ENCODE peak calls at places on chromosomes 6 and 20, in five cellular contexts. One of them, this sample, is unnamed.
A peak's percentile ranks its signal among the peaks of the same experiment; 100 is the strongest.

GRCh38 chr6:125067552-125067951 is 86.0 kb upstream of the TPD52L1 start:
- DNase-seq in NB4: no peak
- DNase-seq in cardiac muscle cell: no peak
- DNase-seq in MM.1S: no peak
- DNase-seq in CD4-positive, alpha-beta T cell: no peak
- DNase-seq in this sample: no peak

GRCh38 chr20:60803335-60804070 is 448.6 kb upstream of the CDH4 start:
- DNase-seq in NB4: no peak
- DNase-seq in MM.1S: no peak
- DNase-seq in cardiac muscle cell: no peak
- DNase-seq in CD4-positive, alpha-beta T cell: no peak
- DNase-seq in this sample: no peak

GRCh38 chr6:1535295-1535694 is 74.4 kb upstream of the FOXC1 start:
- DNase-seq in CD4-positive, alpha-beta T cell: no peak
- DNase-seq in MM.1S: no peak
- DNase-seq in cardiac muscle cell: no peak
- DNase-seq in NB4: no peak
- DNase-seq in this sample: no peak

GRCh38 chr6:22141271-22141745 is 155.5 kb downstream of the PRL start:
- DNase-seq in CD4-positive, alpha-beta T cell: no peak
- DNase-seq in MM.1S: no peak
- DNase-seq in NB4: no peak
- DNase-seq in cardiac muscle cell: peak; percentile 39
- DNase-seq in this sample: no peak

GRCh38 chr20:7358670-7359069 is 581.6 kb downstream of the HAO1 start:
- DNase-seq in NB4: no peak
- DNase-seq in MM.1S: no peak
- DNase-seq in CD4-positive, alpha-beta T cell: no peak
- DNase-seq in cardiac muscle cell: peak; percentile 40
- DNase-seq in this sample: no peak

GRCh38 chr6:650098-650497 is 6.8 kb downstream of the HUS1B start:
- DNase-seq in MM.1S: no peak
- DNase-seq in NB4: no peak
- DNase-seq in cardiac muscle cell: no peak
- DNase-seq in CD4-positive, alpha-beta T cell: no peak
- DNase-seq in this sample: no peak

GRCh38 chr20:10449270-10449669 is 14.2 kb downstream of the SLX4IP start:
- DNase-seq in cardiac muscle cell: no peak
- DNase-seq in NB4: no peak
- DNase-seq in CD4-positive, alpha-beta T cell: no peak
- DNase-seq in MM.1S: no peak
- DNase-seq in this sample: no peak

GRCh38 chr20:3749689-3750639 is 17.5 kb downstream of the HSPA12B start:
- DNase-seq in MM.1S: no peak
- DNase-seq in NB4: peak; percentile 40
- DNase-seq in cardiac muscle cell: peak; percentile 63
- DNase-seq in CD4-positive, alpha-beta T cell: peak; percentile 14
- DNase-seq in this sample: peak; percentile 68

GRCh38 chr6:27726620-27727023 is 185.6 kb downstream of the OR2B2 start:
- DNase-seq in cardiac muscle cell: no peak
- DNase-seq in CD4-positive, alpha-beta T cell: no peak
- DNase-seq in NB4: no peak
- DNase-seq in MM.1S: no peak
- DNase-seq in this sample: no peak

GRCh38 chr6:16578695-16579094 is 182.6 kb downstream of the ATXN1 start:
- DNase-seq in CD4-positive, alpha-beta T cell: no peak
- DNase-seq in NB4: no peak
- DNase-seq in cardiac muscle cell: no peak
- DNase-seq in MM.1S: no peak
- DNase-seq in this sample: no peak

GRCh38 chr6:32790306-32790705 is 26.5 kb downstream of the HLA-DOB start:
- DNase-seq in cardiac muscle cell: no peak
- DNase-seq in NB4: no peak
- DNase-seq in CD4-positive, alpha-beta T cell: no peak
- DNase-seq in MM.1S: no peak
- DNase-seq in this sample: no peak

GRCh38 chr6:149473080-149474052 is 11.4 kb downstream of the ZC3H12D start:
- DNase-seq in NB4: peak; percentile 73
- DNase-seq in MM.1S: no peak
- DNase-seq in CD4-positive, alpha-beta T cell: no peak
- DNase-seq in cardiac muscle cell: no peak
- DNase-seq in this sample: no peak

GRCh38 chr6:117776441-117776840 is 101.2 kb downstream of the NUS1 start:
- DNase-seq in MM.1S: no peak
- DNase-seq in cardiac muscle cell: peak; percentile 18
- DNase-seq in CD4-positive, alpha-beta T cell: no peak
- DNase-seq in NB4: peak; percentile 14
- DNase-seq in this sample: no peak

GRCh38 chr20:1761116-1761515 is 103.5 kb upstream of the SIRPG start:
- DNase-seq in NB4: no peak
- DNase-seq in CD4-positive, alpha-beta T cell: no peak
- DNase-seq in cardiac muscle cell: no peak
- DNase-seq in MM.1S: no peak
- DNase-seq in this sample: no peak

GRCh38 chr6:140486468-140487361 is 1112.3 kb upstream of the CITED2 start:
- DNase-seq in CD4-positive, alpha-beta T cell: no peak
- DNase-seq in cardiac muscle cell: no peak
- DNase-seq in NB4: no peak
- DNase-seq in MM.1S: no peak
- DNase-seq in this sample: no peak

GRCh38 chr20:50582591-50583234 is 72.5 kb downstream of the PTPN1 start:
- DNase-seq in CD4-positive, alpha-beta T cell: no peak
- DNase-seq in NB4: no peak
- DNase-seq in MM.1S: no peak
- DNase-seq in cardiac muscle cell: no peak
- DNase-seq in this sample: no peak

GRCh38 chr20:90651-91050 is 3.2 kb downstream of the DEFB125 start:
- DNase-seq in NB4: no peak
- DNase-seq in cardiac muscle cell: no peak
- DNase-seq in CD4-positive, alpha-beta T cell: no peak
- DNase-seq in MM.1S: no peak
- DNase-seq in this sample: no peak

GRCh38 chr6:356828-357251 is 34.7 kb upstream of the IRF4 start:
- DNase-seq in CD4-positive, alpha-beta T cell: no peak
- DNase-seq in MM.1S: no peak
- DNase-seq in NB4: no peak
- DNase-seq in cardiac muscle cell: no peak
- DNase-seq in this sample: no peak

GRCh38 chr6:7062445-7063162 is 45.2 kb upstream of the RREB1 start:
- DNase-seq in CD4-positive, alpha-beta T cell: no peak
- DNase-seq in cardiac muscle cell: no peak
- DNase-seq in MM.1S: no peak
- DNase-seq in NB4: no peak
- DNase-seq in this sample: no peak

GRCh38 chr6:132298344-132298949 is 102.8 kb downstream of the MOXD1 start:
- DNase-seq in NB4: peak; percentile 49
- DNase-seq in MM.1S: peak; percentile 66
- DNase-seq in CD4-positive, alpha-beta T cell: no peak
- DNase-seq in cardiac muscle cell: peak; percentile 69
- DNase-seq in this sample: peak; percentile 44

GRCh38 chr6:154301086-154301625 is 55.4 kb downstream of the IPCEF1 start:
- DNase-seq in CD4-positive, alpha-beta T cell: no peak
- DNase-seq in MM.1S: no peak
- DNase-seq in cardiac muscle cell: no peak
- DNase-seq in NB4: no peak
- DNase-seq in this sample: no peak

GRCh38 chr6:26141378-26141901 is 54.2 kb downstream of the HFE start:
- DNase-seq in MM.1S: no peak
- DNase-seq in cardiac muscle cell: peak; percentile 3
- DNase-seq in CD4-positive, alpha-beta T cell: no peak
- DNase-seq in NB4: no peak
- DNase-seq in this sample: no peak

GRCh38 chr20:20480689-20481088 is 112.8 kb downstream of the INSM1 start:
- DNase-seq in NB4: peak; percentile 25
- DNase-seq in CD4-positive, alpha-beta T cell: no peak
- DNase-seq in cardiac muscle cell: no peak
- DNase-seq in MM.1S: no peak
- DNase-seq in this sample: no peak

GRCh38 chr6:144908004-144908403 is 622.9 kb downstream of the UTRN start:
- DNase-seq in MM.1S: no peak
- DNase-seq in cardiac muscle cell: no peak
- DNase-seq in NB4: no peak
- DNase-seq in CD4-positive, alpha-beta T cell: no peak
- DNase-seq in this sample: no peak

GRCh38 chr6:108758884-108759283 is 89.3 kb upstream of the ARMC2 start:
- DNase-seq in NB4: no peak
- DNase-seq in cardiac muscle cell: no peak
- DNase-seq in CD4-positive, alpha-beta T cell: no peak
- DNase-seq in MM.1S: no peak
- DNase-seq in this sample: no peak

GRCh38 chr6:18978330-18979128 is 591.4 kb downstream of the RNF144B start:
- DNase-seq in cardiac muscle cell: peak; percentile 75
- DNase-seq in MM.1S: no peak
- DNase-seq in NB4: no peak
- DNase-seq in CD4-positive, alpha-beta T cell: no peak
- DNase-seq in this sample: no peak

GRCh38 chr6:44655368-44656342 is 268.1 kb downstream of the CDC5L start:
- DNase-seq in NB4: peak; percentile 87
- DNase-seq in MM.1S: peak; percentile 50
- DNase-seq in CD4-positive, alpha-beta T cell: peak; percentile 70
- DNase-seq in cardiac muscle cell: peak; percentile 74
- DNase-seq in this sample: peak; percentile 93

GRCh38 chr6:167537816-167538215 is 212.9 kb downstream of the TTLL2 start:
- DNase-seq in cardiac muscle cell: no peak
- DNase-seq in MM.1S: no peak
- DNase-seq in NB4: no peak
- DNase-seq in CD4-positive, alpha-beta T cell: no peak
- DNase-seq in this sample: no peak

GRCh38 chr6:160962835-160963623 is 28.5 kb upstream of the MAP3K4 start:
- DNase-seq in MM.1S: no peak
- DNase-seq in CD4-positive, alpha-beta T cell: no peak
- DNase-seq in cardiac muscle cell: no peak
- DNase-seq in NB4: no peak
- DNase-seq in this sample: no peak

GRCh38 chr20:48875914-48876240 is 45.6 kb upstream of the ARFGEF2 start:
- DNase-seq in MM.1S: no peak
- DNase-seq in cardiac muscle cell: no peak
- DNase-seq in CD4-positive, alpha-beta T cell: no peak
- DNase-seq in NB4: peak; percentile 94
- DNase-seq in this sample: no peak

GRCh38 chr20:48879609-48880008 is 41.9 kb upstream of the ARFGEF2 start:
- DNase-seq in CD4-positive, alpha-beta T cell: no peak
- DNase-seq in NB4: no peak
- DNase-seq in MM.1S: no peak
- DNase-seq in cardiac muscle cell: no peak
- DNase-seq in this sample: no peak

GRCh38 chr20:48875233-48875913 is 46.1 kb upstream of the ARFGEF2 start:
- DNase-seq in cardiac muscle cell: no peak
- DNase-seq in MM.1S: no peak
- DNase-seq in CD4-positive, alpha-beta T cell: no peak
- DNase-seq in NB4: peak; percentile 37
- DNase-seq in this sample: no peak

GRCh38 chr20:48878849-48879248 is 42.7 kb upstream of the ARFGEF2 start:
- DNase-seq in cardiac muscle cell: no peak
- DNase-seq in CD4-positive, alpha-beta T cell: no peak
- DNase-seq in NB4: no peak
- DNase-seq in MM.1S: no peak
- DNase-seq in this sample: no peak

DNA sequence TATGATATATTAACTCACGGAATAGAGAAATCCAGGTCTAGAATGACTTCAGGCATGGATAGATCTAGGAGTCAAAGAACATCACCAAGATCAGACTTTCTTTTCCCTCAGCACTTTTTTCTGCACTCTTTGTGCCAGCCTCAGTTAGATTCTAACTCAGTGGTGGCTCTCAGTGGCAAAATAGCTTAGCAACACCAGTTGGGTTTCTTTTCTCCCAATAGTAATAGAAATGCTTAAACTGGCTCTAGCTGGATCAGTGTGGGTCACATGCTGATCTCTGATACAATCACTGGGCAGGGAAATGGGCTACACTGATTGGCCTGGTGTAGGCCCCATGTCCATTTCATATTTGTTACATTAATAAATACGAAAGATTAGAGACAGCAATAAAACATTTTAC is 44.2 kb upstream of the ARFGEF2 start:
- DNase-seq in cardiac muscle cell: no peak
- DNase-seq in MM.1S: no peak
- DNase-seq in CD4-positive, alpha-beta T cell: no peak
- DNase-seq in NB4: peak; percentile 66
- DNase-seq in this sample: no peak
- TF ChIP-seq CTCF in cardiac muscle cell: no peak
- TF ChIP-seq CTCF in MM.1S: no peak
- TF ChIP-seq CTCF in CD4-positive, alpha-beta T cell: no peak
- TF ChIP-seq CTCF in NB4: peak; percentile 12
- TF ChIP-seq CTCF in this sample: no peak

DNA sequence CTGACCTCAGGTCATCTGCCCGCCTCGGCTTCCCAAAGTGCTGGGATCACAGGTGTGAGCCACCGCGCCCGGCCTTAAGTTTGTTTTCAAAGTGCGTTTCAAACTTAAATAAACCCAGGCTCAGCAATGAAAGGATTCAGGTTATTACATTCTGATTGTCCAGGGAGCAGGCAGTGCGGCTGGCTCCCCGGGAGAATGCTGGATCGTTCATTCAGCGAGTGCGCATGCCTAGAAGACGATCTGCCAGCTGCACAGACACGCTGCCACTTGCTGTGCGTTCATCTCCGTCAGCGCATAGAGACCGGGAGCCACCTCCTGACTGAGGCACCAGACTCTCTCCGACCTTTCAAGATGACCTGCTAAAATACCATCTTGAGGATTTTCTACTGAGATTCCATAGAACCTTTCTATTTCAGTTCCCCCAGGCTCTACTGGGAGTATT is 163.9 kb upstream of the ZNF217 start:
- DNase-seq in cardiac muscle cell: no peak
- DNase-seq in NB4: no peak
- DNase-seq in MM.1S: no peak
- DNase-seq in CD4-positive, alpha-beta T cell: no peak
- DNase-seq in this sample: no peak
- TF ChIP-seq CTCF in cardiac muscle cell: no peak
- TF ChIP-seq CTCF in NB4: no peak
- TF ChIP-seq CTCF in MM.1S: no peak
- TF ChIP-seq CTCF in CD4-positive, alpha-beta T cell: no peak
- TF ChIP-seq CTCF in this sample: no peak

GRCh38 chr6:159541296-159541695 is 151.7 kb downstream of the SOD2 start:
- DNase-seq in CD4-positive, alpha-beta T cell: no peak
- DNase-seq in MM.1S: no peak
- DNase-seq in NB4: no peak
- DNase-seq in cardiac muscle cell: no peak
- DNase-seq in this sample: no peak

GRCh38 chr6:159535629-159536028 is 157.4 kb downstream of the SOD2 start:
- DNase-seq in MM.1S: no peak
- DNase-seq in NB4: no peak
- DNase-seq in cardiac muscle cell: no peak
- DNase-seq in CD4-positive, alpha-beta T cell: no peak
- DNase-seq in this sample: no peak

GRCh38 chr6:159540883-159541282 is 152.2 kb downstream of the SOD2 start:
- DNase-seq in NB4: no peak
- DNase-seq in CD4-positive, alpha-beta T cell: no peak
- DNase-seq in MM.1S: no peak
- DNase-seq in cardiac muscle cell: no peak
- DNase-seq in this sample: no peak

GRCh38 chr6:159540152-159540551 is 152.9 kb downstream of the SOD2 start:
- DNase-seq in CD4-positive, alpha-beta T cell: no peak
- DNase-seq in cardiac muscle cell: no peak
- DNase-seq in NB4: peak; percentile 54
- DNase-seq in MM.1S: no peak
- DNase-seq in this sample: peak; percentile 25
- TF ChIP-seq CTCF in CD4-positive, alpha-beta T cell: no peak
- TF ChIP-seq CTCF in cardiac muscle cell: peak; percentile 31
- TF ChIP-seq CTCF in NB4: peak; percentile 78
- TF ChIP-seq CTCF in MM.1S: no peak
- TF ChIP-seq CTCF in this sample: peak; percentile 46

GRCh38 chr20:24782801-24783630 is 166.1 kb upstream of the CST7 start:
- DNase-seq in MM.1S: no peak
- DNase-seq in NB4: no peak
- DNase-seq in cardiac muscle cell: no peak
- DNase-seq in CD4-positive, alpha-beta T cell: no peak
- DNase-seq in this sample: no peak
- TF ChIP-seq CTCF in MM.1S: peak; percentile 16
- TF ChIP-seq CTCF in NB4: no peak
- TF ChIP-seq CTCF in cardiac muscle cell: no peak
- TF ChIP-seq CTCF in CD4-positive, alpha-beta T cell: no peak
- TF ChIP-seq CTCF in this sample: no peak

This sample was measured in neural crest cell.